ENCODE peak calls at places on chromosomes 1 and 21, in four cellular contexts. H is neural crest cell, E is BE2C, I is thoracic aorta. B is an unnamed sample.

GRCh38 chr1:30461640-30462039 is 261.7 kb downstream of the MATN1 start:
- DNase-seq in I (no peak), H (no peak), E (no peak), B (no peak)

GRCh38 chr1:61741682-61742619 is at the start of gene PATJ:
- DNase-seq in H (no peak), I (no peak), E (peak), B (peak)

GRCh38 chr1:156420209-156421061 is 51.4 kb downstream of the RHBG start:
- DNase-seq in E (no peak), I (no peak), H (no peak), B (no peak)

GRCh38 chr21:16533692-16534407 is 804.1 kb downstream of the USP25 start:
- DNase-seq in E (peak), I (no peak), H (no peak), B (no peak)

GRCh38 chr1:212440419-212440818 is 7.7 kb downstream of the NENF start:
- DNase-seq in I (no peak), E (no peak), H (no peak), B (peak)

GRCh38 chr1:32972814-32973428 is 8.3 kb upstream of the RNF19B start:
- DNase-seq in H (peak), E (peak), I (no peak), B (peak)

GRCh38 chr1:111818081-111818480 is 62.4 kb downstream of the DDX20 start:
- DNase-seq in I (no peak), H (no peak), E (no peak), B (no peak)

GRCh38 chr1:22611530-22611947 is 24.9 kb upstream of the C1QA start:
- DNase-seq in H (peak), E (no peak), I (no peak), B (no peak)

GRCh38 chr1:26771643-26772321 is 16.0 kb upstream of the PIGV start:
- DNase-seq in I (no peak), E (peak), H (no peak), B (no peak)

GRCh38 chr1:1462318-1462966 is 9.1 kb upstream of the ATAD3B start:
- DNase-seq in H (no peak), E (peak), I (no peak), B (no peak)

GRCh38 chr1:77316006-77316405 is 34.2 kb downstream of the AK5 start:
- DNase-seq in I (no peak), E (peak), H (no peak), B (no peak)

GRCh38 chr1:109547412-109548320 is 749 bp upstream of the GNAI3 start:
- DNase-seq in E (no peak), I (no peak), H (no peak), B (no peak)

GRCh38 chr1:65459397-65459768 is 38.9 kb downstream of the LEPR start:
- DNase-seq in E (no peak), H (no peak), I (no peak), B (no peak)

GRCh38 chr1:175188936-175189335 is 3.6 kb downstream of the KIAA0040 start:
- DNase-seq in H (no peak), I (no peak), E (no peak), B (peak)

GRCh38 chr1:223772771-223773160 is 60.4 kb downstream of the CAPN2 start:
- DNase-seq in E (no peak), H (no peak), I (no peak), B (no peak)

GRCh38 chr1:239858058-239858457 is 233.6 kb upstream of the FMN2 start:
- DNase-seq in I (no peak), H (no peak), E (no peak), B (no peak)

GRCh38 chr1:30648408-30649000 is 74.9 kb downstream of the MATN1 start:
- DNase-seq in H (no peak), I (no peak), E (no peak), B (no peak)

GRCh38 chr1:31181515-31182343 is 58.0 kb downstream of the NKAIN1 start:
- DNase-seq in H (peak), E (peak), I (no peak), B (peak)

GRCh38 chr1:25100151-25100841 is 132.0 kb downstream of the SYF2 start:
- DNase-seq in E (no peak), I (no peak), H (no peak), B (no peak)

GRCh38 chr1:6465461-6466005 is 440 bp downstream of the TNFRSF25 start:
- DNase-seq in I (no peak), E (no peak), H (no peak), B (no peak)

GRCh38 chr1:21594935-21595897 is 73.9 kb downstream of the RAP1GAP start:
- DNase-seq in I (no peak), E (peak), H (peak), B (peak)

GRCh38 chr1:76576876-76577817 is 290.1 kb upstream of the ST6GALNAC5 start:
- DNase-seq in E (peak), I (no peak), H (no peak), B (no peak)

GRCh38 chr1:182739545-182739944 is 50.0 kb upstream of the NPL start:
- DNase-seq in H (peak), I (no peak), E (peak), B (no peak)

GRCh38 chr1:113940365-113941244 is 11.5 kb downstream of the HIPK1 start:
- DNase-seq in E (no peak), I (no peak), H (no peak), B (no peak)

GRCh38 chr1:212455406-212456165 is 22.9 kb downstream of the NENF start:
- DNase-seq in I (peak), E (peak), H (peak), B (peak)

GRCh38 chr1:55140137-55140536 is 75.0 kb downstream of the USP24 start:
- DNase-seq in H (no peak), I (no peak), E (no peak), B (no peak)

GRCh38 chr1:172637522-172637921 is 21.4 kb upstream of the FASLG start:
- DNase-seq in E (no peak), H (no peak), I (no peak), B (no peak)

GRCh38 chr21:31557956-31558838 is 101.3 kb upstream of the SOD1 start:
- DNase-seq in E (peak), H (peak), I (no peak), B (peak)

GRCh38 chr1:156452863-156453262 is 47.7 kb downstream of the MEF2D start:
- DNase-seq in H (no peak), E (no peak), I (no peak), B (no peak)

GRCh38 chr1:96130432-96130831 is 591.2 kb upstream of the PTBP2 start:
- DNase-seq in E (no peak), I (no peak), H (no peak), B (no peak)

GRCh38 chr1:23393706-23394105 is 24.1 kb upstream of the ZNF436 start:
- DNase-seq in I (no peak), H (no peak), E (peak), B (peak)

GRCh38 chr1:86741947-86742572 is 37.7 kb downstream of the SH3GLB1 start:
- DNase-seq in H (peak), E (peak), I (no peak), B (no peak)

GRCh38 chr1:99645699-99646531 is at the start of gene PALMD:
- DNase-seq in E (peak), I (no peak), H (peak), B (no peak)

GRCh38 chr1:31431351-31431750 is 18.3 kb downstream of the SERINC2 start:
- DNase-seq in E (no peak), I (no peak), H (no peak), B (peak)

GRCh38 chr1:32330558-32331127 is 5.4 kb downstream of the MARCKSL1 start:
- DNase-seq in I (no peak), E (no peak), H (no peak), B (no peak)

GRCh38 chr21:31728191-31728590 is 3.7 kb downstream of the SCAF4 start:
- DNase-seq in I (no peak), E (no peak), H (no peak), B (no peak)

GRCh38 chr1:7549277-7549676 is 221.8 kb upstream of the VAMP3 start:
- DNase-seq in H (no peak), E (no peak), I (no peak), B (no peak)

GRCh38 chr1:191572479-191572878 is 585.8 kb upstream of the RGS18 start:
- DNase-seq in E (no peak), H (no peak), I (no peak), B (no peak)

DNA sequence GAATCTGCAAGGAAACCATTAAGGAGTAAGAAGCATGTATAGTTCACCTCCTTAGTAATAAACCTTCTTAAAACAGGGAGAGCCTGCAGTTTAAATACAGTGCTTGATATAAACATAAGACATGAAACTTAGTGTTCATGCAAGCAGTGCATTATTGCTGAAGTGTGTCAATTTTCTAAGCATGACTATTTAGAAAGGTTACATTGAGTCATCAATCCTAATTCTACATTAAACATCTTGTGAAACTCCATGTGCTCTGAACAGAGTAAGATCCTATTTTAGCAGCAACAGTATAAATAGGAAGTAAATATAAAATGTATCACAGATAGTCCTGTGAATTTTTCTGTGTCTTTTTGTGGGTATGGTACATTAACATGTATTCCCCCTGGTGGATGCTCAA is 135.5 kb downstream of the ESRRG start:
- DNase-seq in H (no peak), I (no peak), E (no peak), B (no peak)
- TF ChIP-seq CTCF in H (no peak), I (no peak), E (no peak), B (no peak)

GRCh38 chr1:16244650-16245285 is 7.8 kb upstream of the CPLANE2 start:
- DNase-seq in E (no peak), I (no peak), H (no peak), B (no peak)
- TF ChIP-seq CTCF in E (no peak), I (no peak), H (no peak), B (peak)

GRCh38 chr21:33406493-33406892 is 3.3 kb downstream of the IFNGR2 start:
- DNase-seq in H (no peak), I (no peak), E (no peak), B (no peak)

GRCh38 chr21:33402011-33402979 is 918 bp upstream of the IFNGR2 start:
- DNase-seq in E (no peak), H (no peak), I (no peak), B (peak)

GRCh38 chr21:33401617-33401967 is 1.6 kb upstream of the IFNGR2 start:
- DNase-seq in H (no peak), I (no peak), E (no peak), B (no peak)

GRCh38 chr21:33403128-33403785 is at the start of gene IFNGR2:
- DNase-seq in I (no peak), E (peak), H (peak), B (peak)

DNA sequence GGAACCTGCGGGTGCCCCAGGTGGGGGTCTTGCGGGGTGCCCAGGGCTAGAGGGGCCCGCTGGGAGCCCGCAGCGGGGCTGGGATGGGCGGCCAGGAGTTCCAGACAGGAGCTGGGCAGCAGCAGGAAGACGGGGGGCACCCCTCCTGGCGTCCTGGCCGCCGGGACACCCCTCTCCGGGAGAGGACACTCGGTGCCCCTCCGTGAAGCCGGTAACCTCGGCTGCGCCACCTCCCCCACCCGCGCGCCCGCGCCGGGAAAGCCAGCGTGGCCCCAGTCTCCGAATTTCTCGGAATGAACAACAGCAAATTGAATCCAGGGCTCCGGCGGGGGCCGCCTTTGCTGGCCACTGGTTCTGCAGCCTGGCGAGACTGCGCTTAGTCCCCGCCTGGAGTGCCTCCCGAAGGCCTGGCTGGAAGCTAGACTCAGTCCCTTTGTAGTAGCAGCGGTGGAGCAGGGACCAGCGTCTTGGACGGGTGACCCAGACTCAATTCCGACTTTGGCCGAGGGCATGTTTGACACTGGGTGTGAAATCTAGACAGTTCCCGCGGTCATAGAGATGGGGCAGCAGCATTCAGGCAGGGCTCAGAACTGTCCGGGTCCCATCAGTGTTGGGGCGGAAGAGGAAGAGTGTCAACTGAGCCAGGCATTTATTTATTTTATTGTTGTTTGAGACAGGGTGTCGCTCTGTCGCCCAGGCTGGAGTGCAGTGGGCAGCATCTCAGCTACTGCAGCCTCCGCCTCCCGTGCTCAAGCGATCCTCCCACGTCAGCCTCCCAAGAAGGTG is 766 bp downstream of the IFNGR2 start:
- DNase-seq in H (peak), I (no peak), E (peak), B (peak)
- TF ChIP-seq CTCF in H (no peak), I (no peak), E (no peak), B (no peak)

GRCh38 chr1:53473463-53473862 is 14.3 kb downstream of the DMRTB1 start:
- DNase-seq in H (no peak), I (no peak), E (no peak), B (no peak)
- TF ChIP-seq CTCF in H (peak), I (no peak), E (peak), B (no peak)

GRCh38 chr1:36386262-36387140 is 777 bp upstream of the STK40 start:
- DNase-seq in H (peak), I (peak), E (peak), B (peak)
- TF ChIP-seq CTCF in H (no peak), I (no peak), E (no peak), B (no peak)

B was measured in spleen.